ENCODE peak calls at places on chromosome 18, in six cellular contexts. Z is upper lobe of right lung, Q is fibroblast of pulmonary artery, E is right cardiac atrium, S is pancreas, G is kidney. N is an unnamed sample.

GRCh38 chr18:55637204-55637603 is 49.2 kb upstream of the TCF4 start:
- DNase-seq in S (no peak), Z (no peak), G (no peak), Q (no peak), E (no peak), N (no peak)

GRCh38 chr18:13218376-13219011 is at the start of gene LDLRAD4:
- DNase-seq in Q (no peak), E (peak; percentile 88), S (peak; percentile 19), G (peak; percentile 89), Z (no peak), N (peak; percentile 58)

GRCh38 chr18:8188196-8188595 is 421.0 kb upstream of the RAB12 start:
- DNase-seq in Z (no peak), S (peak; percentile 45), Q (peak; percentile 60), E (no peak), G (no peak), N (no peak)

GRCh38 chr18:28984731-28985130 is 807.8 kb upstream of the CDH2 start:
- DNase-seq in E (no peak), Z (no peak), Q (peak; percentile 49), G (no peak), S (no peak), N (no peak)

GRCh38 chr18:3093624-3094354 is 80.8 kb upstream of the LPIN2 start:
- DNase-seq in Q (no peak), Z (no peak), S (peak; percentile 47), E (no peak), G (no peak), N (no peak)

GRCh38 chr18:54251606-54252400 is 17.5 kb upstream of the POLI start:
- DNase-seq in Z (no peak), E (peak; percentile 60), S (no peak), Q (no peak), G (no peak), N (no peak)

GRCh38 chr18:79493801-79494211 is 98.1 kb downstream of the NFATC1 start:
- DNase-seq in E (peak; percentile 61), Q (no peak), Z (peak; percentile 57), G (peak; percentile 63), S (no peak), N (peak; percentile 40)

GRCh38 chr18:35182151-35182550 is 58.7 kb upstream of the ZNF397 start:
- DNase-seq in S (no peak), Q (no peak), Z (no peak), G (no peak), E (no peak), N (no peak)

GRCh38 chr18:55607763-55608162 is 19.8 kb upstream of the TCF4 start:
- DNase-seq in Q (no peak), E (no peak), Z (no peak), G (no peak), S (no peak), N (no peak)

GRCh38 chr18:8052237-8052701 is 485.2 kb downstream of the PTPRM start:
- DNase-seq in G (no peak), Q (peak; percentile 57), E (no peak), S (no peak), Z (no peak), N (no peak)

GRCh38 chr18:2654105-2654827 is 1.3 kb upstream of the SMCHD1 start:
- DNase-seq in S (no peak), Q (peak; percentile 10), Z (no peak), G (no peak), E (no peak), N (no peak)

GRCh38 chr18:70907673-70908072 is 618.8 kb downstream of the SOCS6 start:
- DNase-seq in S (no peak), Q (peak; percentile 31), Z (no peak), E (no peak), G (no peak), N (no peak)

GRCh38 chr18:79684283-79684631 is 4.7 kb downstream of the CTDP1 start:
- DNase-seq in G (no peak), Z (no peak), S (no peak), E (no peak), Q (no peak), N (no peak)

GRCh38 chr18:46411862-46412690 is 244.9 kb downstream of the LOXHD1 start:
- DNase-seq in S (no peak), E (peak; percentile 82), G (no peak), Q (no peak), Z (no peak), N (no peak)

GRCh38 chr18:74264303-74265020 is 27.3 kb downstream of the CYB5A start:
- DNase-seq in S (no peak), Q (no peak), Z (no peak), G (no peak), E (no peak), N (no peak)

GRCh38 chr18:2513616-2514015 is 57.7 kb downstream of the METTL4 start:
- DNase-seq in G (no peak), E (no peak), Q (no peak), Z (no peak), S (no peak), N (no peak)

GRCh38 chr18:56986829-56987228 is 160.1 kb upstream of the BOD1L2 start:
- DNase-seq in G (no peak), E (no peak), S (no peak), Q (no peak), Z (no peak), N (no peak)

GRCh38 chr18:75086494-75087034 is 122.4 kb downstream of the PTGR3 start:
- DNase-seq in S (no peak), E (no peak), Z (no peak), Q (no peak), G (no peak), N (no peak)

GRCh38 chr18:62118324-62118723 is 68.5 kb downstream of the PIGN start:
- DNase-seq in Z (no peak), E (no peak), S (no peak), G (no peak), Q (peak; percentile 88), N (no peak)

GRCh38 chr18:35282353-35282752 is 7.7 kb downstream of the ZSCAN30 start:
- DNase-seq in Z (no peak), G (no peak), E (no peak), S (no peak), Q (peak; percentile 81), N (no peak)

GRCh38 chr18:26579941-26580618 is 31.7 kb upstream of the KCTD1 start:
- DNase-seq in S (no peak), Z (peak; percentile 75), G (no peak), E (no peak), Q (peak; percentile 4), N (no peak)

GRCh38 chr18:56945171-56945863 is 201.6 kb upstream of the BOD1L2 start:
- DNase-seq in G (no peak), Z (no peak), S (no peak), E (no peak), Q (peak; percentile 5), N (no peak)

GRCh38 chr18:78974115-78974740 is 5.4 kb upstream of the SALL3 start:
- DNase-seq in G (peak; percentile 32), Z (no peak), Q (no peak), S (no peak), E (no peak), N (no peak)

GRCh38 chr18:13305326-13305725 is 86.8 kb downstream of the LDLRAD4 start:
- DNase-seq in S (no peak), Z (no peak), G (no peak), E (no peak), Q (no peak), N (no peak)

GRCh38 chr18:51185075-51185474 is 12.4 kb downstream of the MEX3C start:
- DNase-seq in Z (no peak), Q (no peak), S (no peak), E (no peak), G (no peak), N (no peak)

GRCh38 chr18:30491815-30492551 is 550.6 kb downstream of the DSC3 start:
- DNase-seq in Z (no peak), E (no peak), G (no peak), S (no peak), Q (peak; percentile 12), N (no peak)

GRCh38 chr18:26228562-26229260 is 2.5 kb downstream of the TAF4B start:
- DNase-seq in Q (no peak), E (no peak), Z (no peak), S (no peak), G (no peak), N (no peak)

GRCh38 chr18:11322716-11323115 is 173.3 kb upstream of the PIEZO2 start:
- DNase-seq in Z (no peak), S (no peak), E (peak; percentile 16), G (peak; percentile 26), Q (no peak), N (no peak)

GRCh38 chr18:9596843-9597242 is 17.5 kb downstream of the PPP4R1 start:
- DNase-seq in G (no peak), Z (no peak), S (no peak), Q (no peak), E (no peak), N (no peak)

GRCh38 chr18:8865934-8866333 is 160.6 kb downstream of the MTCL1 start:
- DNase-seq in G (no peak), Q (no peak), E (no peak), S (no peak), Z (no peak), N (no peak)

GRCh38 chr18:69843047-69843446 is 104.6 kb downstream of the CD226 start:
- DNase-seq in S (no peak), Q (no peak), G (no peak), Z (no peak), E (no peak), N (no peak)

GRCh38 chr18:68056936-68057335 is 540.4 kb upstream of the DSEL start:
- DNase-seq in E (no peak), G (no peak), Z (no peak), S (no peak), Q (peak; percentile 16), N (no peak)

GRCh38 chr18:74328196-74328595 is 12.6 kb downstream of the C18orf63 start:
- DNase-seq in S (no peak), E (no peak), G (no peak), Z (no peak), Q (no peak), N (no peak)

DNA sequence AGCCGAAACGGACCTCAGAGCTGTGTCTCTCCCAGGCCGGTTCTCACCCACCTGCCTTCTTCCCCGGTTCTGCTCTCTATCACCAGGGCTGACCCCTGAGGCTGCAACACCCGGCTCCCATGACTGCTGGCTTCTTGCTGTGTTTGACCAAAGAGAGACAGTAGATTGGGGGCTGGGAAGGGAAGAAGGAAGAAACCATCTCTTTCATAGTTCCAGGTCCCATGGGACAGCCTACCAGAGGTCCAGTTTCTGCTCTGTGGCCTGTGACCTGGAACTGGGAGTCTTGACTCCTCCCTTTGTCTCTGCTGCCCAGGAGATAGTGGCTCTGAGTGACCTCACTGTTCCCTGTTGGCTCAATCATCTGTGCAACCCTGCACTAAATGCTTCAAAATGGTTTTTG is 38.1 kb downstream of the ALPK2 start:
- DNase-seq in Z (no peak), E (no peak), S (no peak), G (no peak), Q (no peak), N (no peak)
- H3K4me3 ChIP-seq in Z (no peak overlapping the region), E (no peak overlapping the region), S (no peak overlapping the region), G (no peak overlapping the region), Q (no peak overlapping the region), N (no peak overlapping the region)

GRCh38 chr18:23880931-23881330 is 133.6 kb upstream of the TTC39C start:
- DNase-seq in G (no peak), Q (no peak), Z (no peak), S (no peak), E (no peak), N (no peak)
- H3K4me3 ChIP-seq in G (no peak overlapping the region), Q (no peak overlapping the region), Z (no peak overlapping the region), S (no peak overlapping the region), E (no peak overlapping the region), N (no peak overlapping the region)

GRCh38 chr18:76621184-76621583 is 126.1 kb upstream of the ZNF516 start:
- DNase-seq in S (no peak), Z (no peak), G (no peak), Q (no peak), E (no peak), N (no peak)
- H3K4me3 ChIP-seq in S (no peak overlapping the region), Z (peak overlapping the region; percentile 0), G (peak overlapping the region; percentile 50), Q (no peak overlapping the region), E (no peak overlapping the region), N (no peak overlapping the region)

GRCh38 chr18:76452357-76452756 is 42.7 kb downstream of the ZNF516 start:
- DNase-seq in G (no peak), Z (no peak), Q (peak; percentile 41), E (no peak), S (no peak), N (no peak)
- H3K4me3 ChIP-seq in G (no peak overlapping the region), Z (no peak overlapping the region), Q (no peak overlapping the region), E (no peak overlapping the region), S (no peak overlapping the region), N (no peak overlapping the region)

N was measured in right lobe of liver.